ENCODE peak calls at places on chromosomes 6 and 20, in eight cellular contexts. V is NCI-H1048; I is activated CD4-positive, alpha-beta memory T cell treated with anti-CD3 and anti-CD28 coated beads, Interleukin-2, amount 10 ng/mL, durations not matched to agents 7 days and 5 days; G is HT-29; T is nucleus accumbens; N is neural progenitor cell; R is MCF 10A; M is NCI-H2081. O is an unnamed sample.
A peak's percentile ranks its signal among the peaks of the same experiment; 100 is the strongest.

GRCh38 chr20:31731321-31731717 is 7.8 kb upstream of the TPX2 start:
- DNase-seq in G (no peak), T (no peak), V (no peak), M (no peak), N (no peak), I (no peak), R (no peak), O (no peak)

GRCh38 chr6:111858347-111858746 is 14.9 kb downstream of the FYN start:
- DNase-seq in N (no peak), M (no peak), G (no peak), I (no peak), V (no peak), T (no peak), R (no peak), O (no peak)

GRCh38 chr20:45061244-45061643 is 39.7 kb downstream of the KCNS1 start:
- DNase-seq in V (no peak), R (peak; percentile 92), I (no peak), M (no peak), G (no peak), N (no peak), T (no peak), O (no peak)

GRCh38 chr6:117188627-117189201 is 76.6 kb upstream of the VGLL2 start:
- DNase-seq in G (peak; percentile 33), I (no peak), V (no peak), T (no peak), N (peak; percentile 24), M (no peak), R (peak; percentile 49), O (no peak)

GRCh38 chr20:63686492-63687321 is 9.7 kb upstream of the TNFRSF6B start:
- DNase-seq in M (no peak), V (no peak), G (peak; percentile 81), T (no peak), N (peak; percentile 31), R (peak; percentile 85), I (no peak), O (no peak)

GRCh38 chr6:111683749-111684267 is 78.1 kb upstream of the TRAF3IP2 start:
- DNase-seq in G (no peak), I (no peak), N (no peak), V (no peak), R (peak; percentile 47), M (no peak), T (no peak), O (no peak)

GRCh38 chr6:33992191-33992590 is 153.7 kb downstream of the GRM4 start:
- DNase-seq in N (no peak), R (no peak), M (no peak), G (no peak), V (no peak), I (no peak), T (no peak), O (no peak)

GRCh38 chr6:151807513-151808330 is at the start of gene ESR1:
- DNase-seq in I (no peak), M (peak; percentile 8), N (peak; percentile 56), T (no peak), V (no peak), G (no peak), R (no peak), O (no peak)

GRCh38 chr6:154548130-154548830 is 37.8 kb upstream of the CNKSR3 start:
- DNase-seq in I (no peak), T (no peak), M (no peak), N (no peak), V (no peak), R (no peak), G (no peak), O (no peak)

GRCh38 chr6:73030257-73030656 is 195.0 kb downstream of the KHDC1L start:
- DNase-seq in R (no peak), G (no peak), V (no peak), T (no peak), I (no peak), N (no peak), M (no peak), O (no peak)

GRCh38 chr6:50840814-50841192 is 22.1 kb downstream of the TFAP2B start:
- DNase-seq in I (no peak), V (no peak), M (no peak), G (no peak), N (peak; percentile 72), R (no peak), T (no peak), O (no peak)

O was measured in NCI-H1930.